ENCODE peak calls at places on chromosomes 12 and 14, in eight cellular contexts. P, Y, T, S, H, Z, X and C are unnamed samples. For H3K4me1, the result is how much of the 10 kb centered on the place peaks cover.

GRCh38 chr12:74626397-74626796 is 88.8 kb downstream of the ATXN7L3B start:
- DNase-seq in P (no peak), Y (no peak), T (no peak), S (no peak), H (no peak), Z (no peak), X (no peak), C (no peak)

GRCh38 chr14:56137842-56138241 is 19.6 kb downstream of the PELI2 start:
- DNase-seq in P (no peak), Y (no peak), T (no peak), S (no peak), H (no peak), Z (no peak), X (no peak), C (no peak)

GRCh38 chr12:8028267-8028666 is 4.2 kb upstream of the FOXJ2 start:
- DNase-seq in P (no peak), Y (no peak), T (no peak), S (no peak), H (no peak), Z (no peak), X (no peak), C (no peak)

GRCh38 chr14:25136811-25137210 is 86.9 kb upstream of the STXBP6 start:
- DNase-seq in P (no peak), Y (no peak), T (no peak), S (no peak), H (no peak), Z (no peak), X (no peak), C (no peak)

GRCh38 chr12:69266045-69266635 is 26.8 kb downstream of the CPSF6 start:
- DNase-seq in P (no peak), Y (no peak), T (no peak), S (no peak), H (no peak), Z (no peak), X (no peak), C (no peak)

GRCh38 chr14:34781242-34781641 is 66.8 kb upstream of the CFL2 start:
- DNase-seq in P (no peak), Y (no peak), T (no peak), S (no peak), H (no peak), Z (no peak), X (no peak), C (no peak)

GRCh38 chr14:99158150-99158549 is 113.8 kb downstream of the BCL11B start:
- DNase-seq in P (no peak), Y (no peak), T (no peak), S (no peak), H (no peak), Z (no peak), X (no peak), C (peak)

GRCh38 chr12:47073951-47074350 is 5.5 kb upstream of the PCED1B start:
- DNase-seq in P (no peak), Y (no peak), T (no peak), S (no peak), H (no peak), Z (no peak), X (no peak), C (no peak)

GRCh38 chr14:51157012-51157411 is 62.1 kb upstream of the TRIM9 start:
- DNase-seq in P (no peak), Y (no peak), T (no peak), S (no peak), H (no peak), Z (no peak), X (peak), C (no peak)

GRCh38 chr14:67516679-67517078 is 16.4 kb upstream of the PLEKHH1 start:
- DNase-seq in P (no peak), Y (no peak), T (no peak), S (no peak), H (no peak), Z (no peak), X (no peak), C (no peak)

GRCh38 chr12:127280393-127281275 is 986.3 kb upstream of the TMEM132C start:
- DNase-seq in P (peak), Y (peak), T (peak), S (peak), H (peak), Z (peak), X (peak), C (no peak)

GRCh38 chr14:100586520-100587247 is 533 bp downstream of the BEGAIN start:
- DNase-seq in P (peak), Y (no peak), T (no peak), S (peak), H (peak), Z (peak), X (peak), C (no peak)

GRCh38 chr12:49618576-49618975 is 4.8 kb upstream of the PRPF40B start:
- DNase-seq in P (no peak), Y (no peak), T (no peak), S (no peak), H (no peak), Z (no peak), X (no peak), C (no peak)

GRCh38 chr12:87756111-87756510 is 273.1 kb downstream of the C12orf50 start:
- DNase-seq in P (no peak), Y (no peak), T (no peak), S (no peak), H (no peak), Z (no peak), X (no peak), C (no peak)

GRCh38 chr12:63874897-63875296 is 30.4 kb downstream of the SRGAP1 start:
- DNase-seq in P (no peak), Y (no peak), T (no peak), S (no peak), H (no peak), Z (no peak), X (no peak), C (no peak)

GRCh38 chr12:69392146-69392928 is 32.8 kb downstream of the YEATS4 start:
- DNase-seq in P (no peak), Y (no peak), T (no peak), S (no peak), H (no peak), Z (no peak), X (no peak), C (no peak)

GRCh38 chr12:65779091-65779642 is 45.1 kb upstream of the HMGA2 start:
- DNase-seq in P (no peak), Y (no peak), T (no peak), S (no peak), H (no peak), Z (no peak), X (no peak), C (no peak)

GRCh38 chr12:31324116-31324844 is 1.7 kb downstream of the SINHCAF start:
- DNase-seq in P (peak), Y (peak), T (peak), S (peak), H (peak), Z (peak), X (peak), C (peak)

GRCh38 chr12:26648584-26648983 is 184.4 kb downstream of the ITPR2 start:
- DNase-seq in P (no peak), Y (no peak), T (no peak), S (no peak), H (no peak), Z (no peak), X (peak), C (no peak)

GRCh38 chr12:57037264-57037663 is 12.7 kb downstream of the MYO1A start:
- DNase-seq in P (no peak), Y (no peak), T (no peak), S (no peak), H (no peak), Z (no peak), X (no peak), C (no peak)

DNA sequence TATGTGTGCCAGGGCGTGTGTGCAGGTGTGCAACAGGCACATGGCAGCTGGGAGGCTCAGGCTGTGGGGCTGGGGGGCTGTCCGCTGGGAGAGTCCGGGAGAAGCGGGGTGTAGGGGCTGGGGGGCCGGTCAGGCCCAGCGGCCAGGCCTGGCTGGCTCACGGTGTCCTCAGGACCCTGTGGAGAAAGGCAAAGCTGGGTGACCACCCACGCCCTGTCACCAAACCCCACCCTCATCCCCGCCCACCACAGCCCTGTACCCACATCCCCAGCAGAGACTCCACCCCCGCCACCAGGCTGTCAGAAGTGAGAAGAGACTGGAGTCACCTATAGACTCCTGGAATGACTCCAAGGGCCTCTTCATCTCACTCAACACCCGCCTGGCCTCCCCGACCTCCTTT is 85.3 kb downstream of the SCARB1 start:
- DNase-seq in P (no peak), Y (no peak), T (no peak), S (no peak), H (no peak), Z (no peak), X (no peak), C (no peak)
- H3K27ac ChIP-seq in P (no peak), Y (no peak), T (peak), S (no peak), H (no peak), Z (no peak), X (no peak), C (peak)

GRCh38 chr14:68945585-68946289 is 33.4 kb downstream of the ACTN1 start:
- DNase-seq in P (no peak), Y (no peak), T (no peak), S (peak), H (peak), Z (no peak), X (no peak), C (no peak)

GRCh38 chr14:68943107-68943506 is 36.0 kb downstream of the ACTN1 start:
- DNase-seq in P (no peak), Y (no peak), T (no peak), S (no peak), H (no peak), Z (no peak), X (no peak), C (no peak)

GRCh38 chr14:68942281-68943035 is 36.6 kb downstream of the ACTN1 start:
- DNase-seq in P (no peak), Y (no peak), T (no peak), S (no peak), H (no peak), Z (no peak), X (no peak), C (no peak)

GRCh38 chr14:68945190-68945584 is 33.9 kb downstream of the ACTN1 start:
- DNase-seq in P (no peak), Y (no peak), T (no peak), S (no peak), H (no peak), Z (no peak), X (no peak), C (no peak)

DNA sequence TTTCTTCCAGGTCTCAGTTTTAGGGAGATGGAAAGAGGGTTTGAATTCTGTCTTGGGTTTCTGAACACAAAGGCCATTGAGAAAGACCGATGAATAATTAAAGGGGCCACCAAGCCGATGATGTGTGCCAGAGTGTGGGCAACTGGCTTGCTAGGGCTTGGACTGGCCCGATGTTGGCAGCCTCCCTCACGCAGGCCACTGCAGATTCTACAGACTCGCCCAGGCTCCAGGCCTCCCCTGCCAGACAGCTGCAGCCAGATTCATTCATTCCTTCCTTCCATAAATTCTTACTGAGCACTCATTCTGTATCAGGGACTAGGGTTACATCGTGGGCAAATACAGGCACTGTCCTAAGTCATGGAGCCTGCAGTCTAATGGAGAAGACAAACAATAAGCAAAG is 34.9 kb downstream of the ACTN1 start:
- DNase-seq in P (no peak), Y (no peak), T (no peak), S (no peak), H (no peak), Z (no peak), X (no peak), C (no peak)
- H3K4me1 ChIP-seq in P (half or more), Y (under half), T (under half), S (under half), H (half or more), Z (half or more), X (half or more), C (under half)

GRCh38 chr14:85528080-85528881 is 1.7 kb upstream of the FLRT2 start:
- DNase-seq in P (peak), Y (no peak), T (peak), S (peak), H (no peak), Z (no peak), X (peak), C (no peak)
- H3K27ac ChIP-seq in P (peak), Y (no peak), T (peak), S (no peak), H (peak), Z (peak), X (no peak), C (peak)

DNA sequence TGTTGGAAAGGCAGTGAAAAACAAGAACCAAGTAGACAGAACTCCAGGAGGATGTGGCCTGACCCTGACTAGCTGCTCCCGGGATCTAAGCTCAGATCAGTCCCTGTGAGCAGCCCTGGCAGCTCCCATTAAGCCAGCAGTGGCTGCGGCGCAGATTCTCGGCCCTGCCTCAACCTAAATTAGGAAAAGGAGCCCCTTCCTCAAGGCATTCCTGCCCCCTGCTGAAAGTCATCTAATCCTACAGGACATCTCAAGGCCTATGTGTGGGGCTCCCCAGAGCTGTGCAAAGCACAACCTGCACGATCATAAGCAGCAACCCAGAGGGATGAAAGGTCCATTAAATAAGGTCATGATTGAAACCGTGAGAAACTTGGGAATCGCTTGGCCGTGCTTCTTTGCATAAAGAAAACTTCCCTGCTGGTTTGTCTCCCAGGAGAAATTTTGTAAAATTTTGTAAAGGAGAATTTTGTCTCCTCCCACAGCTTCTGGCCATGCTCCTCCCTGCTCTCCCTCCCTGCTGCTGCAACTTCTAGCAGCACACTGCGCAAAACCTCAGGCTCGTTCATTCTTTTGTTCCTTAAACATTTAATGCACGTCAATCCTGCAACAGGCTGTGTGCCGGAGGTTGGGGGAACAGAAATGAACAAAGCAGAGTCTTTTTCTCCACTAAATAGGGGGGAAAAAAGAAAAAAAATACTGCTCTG is 96.6 kb upstream of the SLC35F4 start:
- DNase-seq in P (no peak), Y (no peak), T (no peak), S (no peak), H (no peak), Z (no peak), X (peak), C (no peak)
- H3K4me1 ChIP-seq in P (under half), Y (under half), T (under half), S (under half), H (under half), Z (under half), X (under half), C (under half)

DNA sequence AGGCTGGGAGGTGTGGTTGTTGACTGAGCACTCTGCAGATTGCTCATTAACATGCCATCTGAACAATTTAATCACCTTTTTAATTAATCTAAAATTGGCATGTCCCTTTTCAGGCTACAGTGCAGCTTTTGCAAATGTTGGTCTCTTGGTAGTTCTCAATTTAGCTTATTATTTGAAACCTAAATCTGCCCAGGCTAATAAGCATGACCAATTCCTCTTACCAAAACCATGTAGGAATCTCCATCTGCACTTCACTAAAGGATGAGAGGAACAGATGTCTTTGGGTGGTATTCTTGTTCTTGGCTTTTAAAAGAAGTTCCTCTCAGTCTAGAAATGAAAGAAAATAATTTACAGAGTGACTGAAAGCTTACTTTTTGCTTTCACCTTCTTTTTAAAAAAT is 190.1 kb upstream of the RMST start:
- DNase-seq in P (no peak), Y (no peak), T (no peak), S (no peak), H (no peak), Z (no peak), X (no peak), C (no peak)
- H3K27ac ChIP-seq in P (no peak), Y (no peak), T (no peak), S (no peak), H (no peak), Z (no peak), X (no peak), C (no peak)